ENCODE peak calls at places on chromosomes 3 and 15, in five cellular contexts. T is PC-9, X is esophagus squamous epithelium, M is tibial artery, C is IMR-90. S is an unnamed sample.

GRCh38 chr3:48433472-48434118 is 3.7 kb upstream of the PLXNB1 start:
- DNase-seq in T (peak; percentile 90), X (no peak), M (peak; percentile 73), C (peak; percentile 26), S (peak; percentile 81)

GRCh38 chr3:194369522-194370279 is at the start of gene LRRC15:
- DNase-seq in T (peak; percentile 64), X (no peak), M (no peak), C (peak; percentile 71), S (peak; percentile 38)

GRCh38 chr3:13674538-13675185 is 125.7 kb downstream of the FBLN2 start:
- DNase-seq in T (no peak), X (no peak), M (no peak), C (no peak), S (no peak)

GRCh38 chr3:141366285-141367037 is 1.8 kb upstream of the ZBTB38 start:
- DNase-seq in T (peak; percentile 92), X (no peak), M (peak; percentile 75), C (peak; percentile 99), S (peak; percentile 75)

GRCh38 chr3:15659254-15659975 is 57.9 kb downstream of the BTD start:
- DNase-seq in T (no peak), X (no peak), M (no peak), C (no peak), S (no peak)

GRCh38 chr3:72428803-72429202 is 419.4 kb downstream of the SHQ1 start:
- DNase-seq in T (no peak), X (no peak), M (no peak), C (no peak), S (no peak)

GRCh38 chr3:64138046-64138445 is 87.2 kb downstream of the PRICKLE2 start:
- DNase-seq in T (no peak), X (no peak), M (no peak), C (no peak), S (no peak)

GRCh38 chr3:45343947-45344346 is 44.4 kb upstream of the LARS2 start:
- DNase-seq in T (peak; percentile 52), X (no peak), M (no peak), C (peak; percentile 18), S (peak; percentile 16)

GRCh38 chr3:48788544-48789162 is 59.0 kb downstream of the PRKAR2A start:
- DNase-seq in T (no peak), X (no peak), M (no peak), C (no peak), S (no peak)

GRCh38 chr3:104763007-104763406 is 603.7 kb upstream of the ALCAM start:
- DNase-seq in T (no peak), X (no peak), M (peak; percentile 68), C (peak; percentile 44), S (no peak)

GRCh38 chr15:58690703-58691102 is 58.8 kb downstream of the ADAM10 start:
- DNase-seq in T (no peak), X (no peak), M (no peak), C (no peak), S (no peak)

GRCh38 chr3:129604942-129605592 is 1.4 kb downstream of the PLXND1 start:
- DNase-seq in T (no peak), X (no peak), M (no peak), C (no peak), S (no peak)

GRCh38 chr15:39361497-39361896 is 219.4 kb upstream of the THBS1 start:
- DNase-seq in T (no peak), X (no peak), M (no peak), C (no peak), S (no peak)

GRCh38 chr15:38853608-38854007 is 289.0 kb upstream of the RASGRP1 start:
- DNase-seq in T (no peak), X (no peak), M (no peak), C (peak; percentile 52), S (peak; percentile 32)

GRCh38 chr15:33443699-33444098 is 132.9 kb downstream of the RYR3 start:
- DNase-seq in T (no peak), X (no peak), M (no peak), C (no peak), S (no peak)

GRCh38 chr3:150371741-150372254 is 36.3 kb upstream of the TSC22D2 start:
- DNase-seq in T (peak; percentile 99), X (no peak), M (no peak), C (peak; percentile 99), S (peak; percentile 100)

GRCh38 chr3:27483117-27484001 is 825 bp downstream of the SLC4A7 start:
- DNase-seq in T (peak; percentile 60), X (no peak), M (peak; percentile 82), C (peak; percentile 81), S (peak; percentile 69)

GRCh38 chr3:9388562-9389272 is 8.7 kb upstream of the SETD5 start:
- DNase-seq in T (no peak), X (no peak), M (no peak), C (no peak), S (peak; percentile 76)

GRCh38 chr3:21310176-21310575 is 440.8 kb downstream of the ZNF385D start:
- DNase-seq in T (no peak), X (no peak), M (no peak), C (peak; percentile 2), S (peak; percentile 42)

GRCh38 chr3:29430558-29430971 is 149.7 kb downstream of the RBMS3 start:
- DNase-seq in T (no peak), X (no peak), M (no peak), C (peak; percentile 75), S (no peak)

GRCh38 chr3:190585771-190586630 is 72.1 kb downstream of the IL1RAP start:
- DNase-seq in T (peak; percentile 86), X (no peak), M (no peak), C (peak; percentile 95), S (peak; percentile 96)

GRCh38 chr15:62483817-62484216 is 318.7 kb upstream of the C2CD4B start:
- DNase-seq in T (no peak), X (no peak), M (no peak), C (peak; percentile 21), S (no peak)

GRCh38 chr3:80017369-80017768 is 249.6 kb upstream of the ROBO1 start:
- DNase-seq in T (no peak), X (no peak), M (no peak), C (no peak), S (no peak)

GRCh38 chr3:32177702-32178198 is 60.7 kb upstream of the CMTM8 start:
- DNase-seq in T (peak; percentile 67), X (no peak), M (no peak), C (peak; percentile 47), S (peak; percentile 83)

GRCh38 chr3:23697416-23697815 is 108.3 kb upstream of the UBE2E1 start:
- DNase-seq in T (no peak), X (no peak), M (no peak), C (no peak), S (no peak)

GRCh38 chr3:72482589-72483249 is 365.5 kb downstream of the SHQ1 start:
- DNase-seq in T (peak; percentile 76), X (peak; percentile 18), M (peak; percentile 92), C (peak; percentile 74), S (peak; percentile 74)

GRCh38 chr3:109152326-109152725 is 15.8 kb downstream of the C3orf85 start:
- DNase-seq in T (no peak), X (no peak), M (no peak), C (no peak), S (no peak)

GRCh38 chr3:56869157-56869889 is 67.6 kb upstream of the ARHGEF3 start:
- DNase-seq in T (peak; percentile 77), X (no peak), M (no peak), C (peak; percentile 53), S (peak; percentile 34)

GRCh38 chr15:53434174-53434678 is 325.2 kb downstream of the WDR72 start:
- DNase-seq in T (no peak), X (no peak), M (no peak), C (no peak), S (no peak)

DNA sequence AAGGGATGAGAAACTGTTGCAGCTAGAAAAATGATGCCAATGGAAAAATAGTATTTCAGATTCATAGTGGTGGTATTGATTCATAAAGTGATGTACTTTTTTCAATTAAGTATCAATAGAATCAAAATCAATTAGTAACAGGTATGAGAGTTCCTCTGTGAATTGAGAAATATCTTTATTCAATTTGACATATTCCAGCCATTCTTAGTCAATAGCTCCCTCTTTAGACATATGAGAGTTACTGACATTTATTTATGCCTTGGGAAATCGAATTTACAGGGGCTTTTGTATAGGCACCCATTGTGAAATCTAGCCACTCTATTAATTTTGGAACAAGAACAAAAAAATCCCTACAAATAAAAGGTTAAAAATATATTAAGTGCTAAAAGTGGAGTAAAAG is 386.9 kb upstream of the CNTN3 start:
- DNase-seq in T (no peak), X (no peak), M (no peak), C (peak; percentile 4), S (peak; percentile 22)
- TF ChIP-seq CTCF in T (peak; percentile 54), X (no peak), M (peak; percentile 15), C (peak; percentile 48), S (peak; percentile 3)

GRCh38 chr15:99366013-99366412 is 114.7 kb downstream of the LRRC28 start:
- DNase-seq in T (no peak), X (no peak), M (no peak), C (no peak), S (no peak)
- H3K36me3 ChIP-seq in T (no peaks in the 10 kb centered on the region), X (no peaks in the 10 kb centered on the region), M (peaks cover 7% of the 10 kb centered on the region), C (peaks cover 3% of the 10 kb centered on the region), S (no peaks in the 10 kb centered on the region)

GRCh38 chr3:52240059-52240885 is 1.3 kb upstream of the TWF2 start:
- DNase-seq in T (peak; percentile 73), X (no peak), M (peak; percentile 81), C (peak; percentile 98), S (peak; percentile 72)
- TF ChIP-seq CTCF in T (no peak), X (no peak), M (no peak), C (no peak), S (peak; percentile 13)

DNA sequence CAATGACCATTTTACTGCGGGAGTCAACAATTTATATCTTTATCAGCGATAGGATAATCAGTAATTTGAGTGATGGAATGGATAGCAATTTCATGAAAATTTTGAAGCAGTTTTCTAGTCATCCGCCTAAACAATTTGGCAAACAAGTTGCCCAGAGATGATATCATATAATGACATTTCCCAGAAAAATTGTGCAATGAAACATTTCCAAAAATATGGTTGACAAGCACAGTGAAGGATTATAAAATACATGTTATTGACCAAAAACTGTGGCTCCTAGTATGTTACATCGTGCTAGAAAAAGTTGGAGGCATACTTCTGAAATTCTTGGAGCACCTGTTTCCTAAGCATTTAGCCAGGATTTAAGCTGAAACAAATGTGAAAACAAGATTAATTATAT is 145.1 kb downstream of the GHSR start:
- DNase-seq in T (no peak), X (no peak), M (no peak), C (no peak), S (no peak)
- H3K36me3 ChIP-seq in T (peaks cover 88% of the 10 kb centered on the region), X (no peaks in the 10 kb centered on the region), M (peaks cover 16% of the 10 kb centered on the region), C (peaks cover 24% of the 10 kb centered on the region), S (peaks cover 5% of the 10 kb centered on the region)

GRCh38 chr3:156816794-156817741 is 9.1 kb upstream of the LEKR1 start:
- DNase-seq in T (peak; percentile 86), X (peak; percentile 37), M (peak; percentile 84), C (peak; percentile 90), S (peak; percentile 68)
- TF ChIP-seq CTCF in T (peak; percentile 17), X (no peak), M (no peak), C (peak; percentile 30), S (peak; percentile 24)

GRCh38 chr3:184169896-184170875 is 4.5 kb upstream of the AP2M1 start:
- DNase-seq in T (no peak), X (no peak), M (no peak), C (no peak), S (no peak)

GRCh38 chr3:184172681-184173373 is 1.8 kb upstream of the AP2M1 start:
- DNase-seq in T (no peak), X (no peak), M (no peak), C (peak; percentile 88), S (peak; percentile 62)

GRCh38 chr3:184174278-184174645 is 393 bp upstream of the AP2M1 start:
- DNase-seq in T (no peak), X (no peak), M (no peak), C (no peak), S (no peak)

GRCh38 chr3:184173374-184173722 is 1.3 kb upstream of the AP2M1 start:
- DNase-seq in T (no peak), X (no peak), M (no peak), C (no peak), S (no peak)

GRCh38 chr3:184171562-184171961 is 3.1 kb upstream of the AP2M1 start:
- DNase-seq in T (no peak), X (no peak), M (no peak), C (peak; percentile 56), S (peak; percentile 59)
- H3K36me3 ChIP-seq in T (peaks cover 13% of the 10 kb centered on the region), X (peaks cover 13% of the 10 kb centered on the region), M (peaks cover 43% of the 10 kb centered on the region), C (peaks cover 50% of the 10 kb centered on the region), S (peaks cover 10% of the 10 kb centered on the region)

S was measured in bronchial epithelial cell.